ENCODE peak calls at places on chromosomes 13 and 19, in four cellular contexts. R is stimulated activated CD8-positive, alpha-beta memory T cell treated with anti-CD3 and anti-CD28 coated beads, Interleukin-15, amount 100 ng/mL, for 4 hours; O is ACHN; B is mucosa of gallbladder. V is an unnamed sample.
A peak's percentile ranks its signal among the peaks of the same experiment; 100 is the strongest.

GRCh38 chr19:45800009-45800553 is 7.4 kb upstream of the DMWD start:
- DNase-seq in R (no peak), O (peak; percentile 34), B (no peak), V (no peak)

GRCh38 chr19:46828484-46828883 is 22.2 kb downstream of the AP2S1 start:
- DNase-seq in R (peak; percentile 68), O (no peak), B (no peak), V (no peak)

GRCh38 chr13:30743319-30744055 is 8.1 kb downstream of the ALOX5AP start:
- DNase-seq in R (no peak), O (peak; percentile 91), B (peak; percentile 55), V (peak; percentile 35)

GRCh38 chr13:29922281-29922821 is 71.9 kb upstream of the UBL3 start:
- DNase-seq in R (no peak), O (no peak), B (no peak), V (no peak)

GRCh38 chr19:43624933-43625332 is 5.5 kb upstream of the ZNF428 start:
- DNase-seq in R (peak; percentile 76), O (no peak), B (peak; percentile 26), V (peak; percentile 85)

GRCh38 chr13:111518161-111518791 is 197.8 kb downstream of the TEX29 start:
- DNase-seq in R (no peak), O (no peak), B (no peak), V (no peak)

GRCh38 chr19:49968279-49968922 is 7.4 kb upstream of the SIGLEC11 start:
- DNase-seq in R (no peak), O (no peak), B (no peak), V (no peak)

GRCh38 chr19:33311326-33311682 is 9.0 kb upstream of the CEBPA start:
- DNase-seq in R (no peak), O (no peak), B (no peak), V (peak; percentile 70)

GRCh38 chr13:22175815-22176214 is 504.9 kb downstream of the FGF9 start:
- DNase-seq in R (no peak), O (no peak), B (no peak), V (no peak)

GRCh38 chr19:44717603-44718002 is 18.7 kb downstream of the CEACAM16 start:
- DNase-seq in R (no peak), O (no peak), B (no peak), V (no peak)

GRCh38 chr19:19599190-19599535 is 19.3 kb downstream of the PBX4 start:
- DNase-seq in R (no peak), O (no peak), B (no peak), V (no peak)

GRCh38 chr13:64289702-64290101 is 2874.1 kb upstream of the PCDH20 start:
- DNase-seq in R (no peak), O (no peak), B (no peak), V (no peak)

GRCh38 chr13:38705351-38705750 is 18.5 kb downstream of the FREM2 start:
- DNase-seq in R (no peak), O (no peak), B (no peak), V (no peak)

GRCh38 chr19:2446390-2446789 is 10.4 kb downstream of the LMNB2 start:
- DNase-seq in R (no peak), O (no peak), B (no peak), V (no peak)

GRCh38 chr19:1767464-1767933 is 14.2 kb downstream of the ONECUT3 start:
- DNase-seq in R (no peak), O (peak; percentile 32), B (peak; percentile 38), V (peak; percentile 47)

GRCh38 chr13:38494445-38494844 is 144.8 kb downstream of the UFM1 start:
- DNase-seq in R (no peak), O (no peak), B (no peak), V (no peak)

GRCh38 chr19:28305513-28305912 is 907.4 kb downstream of the UQCRFS1 start:
- DNase-seq in R (no peak), O (no peak), B (no peak), V (no peak)

GRCh38 chr19:47542030-47542475 is 27.2 kb upstream of the NAPA start:
- DNase-seq in R (no peak), O (no peak), B (peak; percentile 54), V (no peak)

GRCh38 chr13:44884076-44884729 is 105.1 kb downstream of the NUFIP1 start:
- DNase-seq in R (no peak), O (no peak), B (no peak), V (no peak)

GRCh38 chr13:39967199-39967959 is 311.9 kb downstream of the COG6 start:
- DNase-seq in R (no peak), O (no peak), B (no peak), V (no peak)

V was measured in colonic mucosa.